ENCODE peak calls at places on chromosomes 4 and X, in seven cellular contexts. M is cardiac muscle cell, C is right lobe of liver, Z is right cardiac atrium, U is fibroblast of lung, Q is BE2C, H is neural progenitor cell. A is an unnamed sample.
A peak's percentile ranks its signal among the peaks of the same experiment; 100 is the strongest.

GRCh38 chr4:81454498-81454897 is 17.2 kb downstream of the RASGEF1B start:
- DNase-seq in H (no peak), Z (no peak), U (no peak), Q (no peak), C (no peak), M (no peak), A (peak; percentile 7)

GRCh38 chr4:154491341-154491679 is 289 bp downstream of the DCHS2 start:
- DNase-seq in U (peak; percentile 31), Z (no peak), Q (peak; percentile 16), H (peak; percentile 73), C (no peak), M (peak; percentile 19), A (no peak)

GRCh38 chrX:45862801-45863200 is 662.1 kb upstream of the DIPK2B start:
- DNase-seq in M (no peak), C (no peak), Z (no peak), H (no peak), U (no peak), Q (no peak), A (no peak)

GRCh38 chr4:38560763-38561558 is 103.0 kb upstream of the KLF3 start:
- DNase-seq in H (no peak), Q (no peak), M (no peak), C (no peak), U (no peak), Z (no peak), A (no peak)

GRCh38 chr4:147326581-147326980 is 154.3 kb upstream of the EDNRA start:
- DNase-seq in C (no peak), U (peak; percentile 95), Q (no peak), H (no peak), Z (no peak), M (peak; percentile 49), A (no peak)

GRCh38 chrX:53704294-53704693 is 17.8 kb upstream of the HUWE1 start:
- DNase-seq in U (no peak), C (no peak), Q (no peak), H (no peak), M (no peak), Z (no peak), A (no peak)

GRCh38 chr4:61044837-61045236 is 155.3 kb upstream of the ADGRL3 start:
- DNase-seq in C (no peak), M (no peak), H (no peak), Q (no peak), Z (no peak), U (no peak), A (no peak)

GRCh38 chrX:20547649-20548051 is 280.9 kb upstream of the RPS6KA3 start:
- DNase-seq in Q (no peak), M (peak; percentile 58), U (peak; percentile 74), C (peak; percentile 73), H (no peak), Z (no peak), A (no peak)

GRCh38 chr4:113052379-113052951 is 3.0 kb downstream of the ANK2 start:
- DNase-seq in Q (no peak), H (no peak), U (peak; percentile 23), C (no peak), Z (no peak), M (peak; percentile 3), A (no peak)

GRCh38 chr4:6330384-6330767 is 60.7 kb downstream of the WFS1 start:
- DNase-seq in M (no peak), H (no peak), Q (no peak), C (no peak), U (no peak), Z (peak; percentile 6), A (no peak)

GRCh38 chrX:111095974-111096870 is at the start of gene PAK3:
- DNase-seq in Q (peak; percentile 58), M (peak; percentile 57), U (peak; percentile 33), C (no peak), Z (peak; percentile 57), H (peak; percentile 79), A (no peak)

GRCh38 chr4:48635310-48635709 is 144.8 kb downstream of the FRYL start:
- DNase-seq in Z (no peak), U (peak; percentile 10), C (no peak), H (no peak), M (no peak), Q (no peak), A (peak; percentile 12)

GRCh38 chr4:80875642-80876041 is 154.9 kb upstream of the BMP3 start:
- DNase-seq in H (no peak), Q (no peak), M (no peak), Z (no peak), U (no peak), C (no peak), A (no peak)

GRCh38 chr4:71470547-71470946 is 131.7 kb downstream of the SLC4A4 start:
- DNase-seq in M (no peak), C (no peak), Z (no peak), H (no peak), Q (no peak), U (no peak), A (no peak)

GRCh38 chr4:64781737-64782326 is 372.6 kb upstream of the TECRL start:
- DNase-seq in C (no peak), H (peak; percentile 2), M (peak; percentile 35), U (peak; percentile 13), Z (no peak), Q (no peak), A (no peak)

GRCh38 chr4:167428172-167428571 is 193.9 kb upstream of the SPOCK3 start:
- DNase-seq in U (peak; percentile 31), Z (no peak), Q (peak; percentile 51), C (no peak), H (no peak), M (no peak), A (no peak)

GRCh38 chr4:38101563-38101962 is 141.4 kb downstream of the PTTG2 start:
- DNase-seq in C (no peak), M (peak; percentile 30), Z (no peak), H (no peak), Q (no peak), U (no peak), A (no peak)

GRCh38 chr4:64617813-64618212 is 208.6 kb upstream of the TECRL start:
- DNase-seq in H (no peak), M (no peak), Q (no peak), C (no peak), U (no peak), Z (no peak), A (no peak)

GRCh38 chr4:7430368-7430964 is 4.3 kb downstream of the PSAPL1 start:
- DNase-seq in Q (no peak), U (no peak), Z (no peak), M (no peak), H (peak; percentile 49), C (no peak), A (peak; percentile 74)

GRCh38 chrX:64894454-64895038 is 81.7 kb downstream of the ZC4H2 start:
- DNase-seq in Z (no peak), C (peak; percentile 49), Q (peak; percentile 36), U (no peak), H (peak; percentile 69), M (no peak), A (no peak)

GRCh38 chr4:176409627-176410026 is 89.9 kb downstream of the SPCS3 start:
- DNase-seq in U (no peak), Z (no peak), M (no peak), H (no peak), Q (no peak), C (no peak), A (no peak)

GRCh38 chrX:48736878-48737212 is 24.7 kb upstream of the GLOD5 start:
- DNase-seq in C (no peak), U (no peak), M (no peak), Z (no peak), Q (no peak), H (no peak), A (no peak)
- H3K4me3 ChIP-seq in C (no peak overlapping the region), U (peak overlapping the region; percentile 63), M (peak overlapping the region; percentile 32), Z (peak overlapping the region; percentile 41), Q (peak overlapping the region; percentile 35), H (peak overlapping the region; percentile 60), A (peak overlapping the region; percentile 43)

GRCh38 chrX:119482041-119482440 is 13.8 kb downstream of the SLC25A5 start:
- DNase-seq in C (no peak), U (no peak), Z (no peak), M (no peak), Q (no peak), H (no peak), A (no peak)
- H3K4me3 ChIP-seq in C (no peak overlapping the region), U (peak overlapping the region; percentile 38), Z (peak overlapping the region; percentile 35), M (peak overlapping the region; percentile 20), Q (peak overlapping the region; percentile 19), H (peak overlapping the region; percentile 34), A (peak overlapping the region; percentile 57)

GRCh38 chr4:166065324-166065723 is 192.3 kb downstream of the TLL1 start:
- DNase-seq in Z (peak; percentile 5), M (no peak), Q (no peak), U (no peak), H (no peak), C (no peak), A (peak; percentile 0)
- H3K4me3 ChIP-seq in Z (no peak overlapping the region), M (no peak overlapping the region), Q (no peak overlapping the region), U (no peak overlapping the region), H (no peak overlapping the region), C (no peak overlapping the region), A (no peak overlapping the region)

GRCh38 chr4:185809517-185810071 is 2.4 kb downstream of the SORBS2 start:
- DNase-seq in H (no peak), Z (no peak), Q (no peak), U (no peak), M (no peak), C (no peak), A (no peak)

GRCh38 chr4:185810746-185811508 is 1.1 kb downstream of the SORBS2 start:
- DNase-seq in H (peak; percentile 76), U (no peak), Q (no peak), M (no peak), Z (no peak), C (peak; percentile 49), A (peak; percentile 66)

GRCh38 chr4:185817403-185817818 is 5.4 kb upstream of the SORBS2 start:
- DNase-seq in C (peak; percentile 94), Q (no peak), M (no peak), U (no peak), H (no peak), Z (peak; percentile 64), A (no peak)

GRCh38 chr4:185813133-185813532 is 1.1 kb upstream of the SORBS2 start:
- DNase-seq in U (no peak), Z (no peak), M (no peak), Q (no peak), H (no peak), C (peak; percentile 65), A (no peak)

GRCh38 chr4:185811509-185812364 is at the start of gene SORBS2:
- DNase-seq in M (peak; percentile 74), C (peak; percentile 74), Q (peak; percentile 71), H (peak; percentile 69), U (peak; percentile 31), Z (peak; percentile 62), A (peak; percentile 50)
- H3K4me3 ChIP-seq in M (peak within 1 kb of the TSS; percentile 55), C (peak within 1 kb of the TSS; percentile 43), Q (peak within 1 kb of the TSS; percentile 83), H (peak within 1 kb of the TSS; percentile 16), U (no peak within 1 kb of the TSS), Z (peak within 1 kb of the TSS; percentile 73), A (peak within 1 kb of the TSS; percentile 55)

DNA sequence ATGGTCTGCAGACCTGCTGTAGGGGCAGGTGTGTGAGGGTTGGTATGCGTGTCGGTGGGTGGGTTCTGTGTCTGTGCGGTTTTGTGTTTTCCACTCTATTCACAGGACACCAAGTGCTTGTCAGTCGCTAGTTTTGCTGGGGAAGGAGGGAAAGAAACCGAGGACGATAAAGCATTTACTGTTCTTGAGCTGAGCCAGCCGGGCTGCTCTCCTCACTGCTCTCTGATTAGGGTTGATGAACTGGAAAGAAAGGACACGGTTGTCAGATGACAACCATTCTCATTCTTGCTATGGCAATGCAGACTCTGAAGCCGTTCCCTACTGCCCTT is 808 bp downstream of the EGFL6 start:
- DNase-seq in H (peak; percentile 13), M (no peak), C (no peak), Q (no peak), U (no peak), Z (no peak), A (no peak)
- H3K4me3 ChIP-seq in H (peak overlapping the region; percentile 58), M (no peak overlapping the region), C (no peak overlapping the region), Q (no peak overlapping the region), U (no peak overlapping the region), Z (no peak overlapping the region), A (no peak overlapping the region)

A was measured in PC-9.